ENCODE peak calls at places on chromosomes 6 and 20, in nine cellular contexts. One of them, this sample, is unnamed.
A peak's percentile ranks its signal among the peaks of the same experiment; 100 is the strongest.

GRCh38 chr6:104229057-104229456 is 630.7 kb downstream of the HACE1 start:
- DNase-seq in fibroblast of lung: no peak
- DNase-seq in neuronal stem cell: no peak
- DNase-seq in neural progenitor cell: no peak
- DNase-seq in endothelial cell of umbilical vein: no peak
- DNase-seq in mesendoderm: no peak
- DNase-seq in H9: no peak
- DNase-seq in trophoblast cell: no peak
- DNase-seq in SK-N-SH: no peak
- DNase-seq in this sample: no peak

GRCh38 chr20:34575271-34575670 is 16.8 kb downstream of the MAP1LC3A start:
- DNase-seq in fibroblast of lung: no peak
- DNase-seq in neuronal stem cell: no peak
- DNase-seq in neural progenitor cell: no peak
- DNase-seq in endothelial cell of umbilical vein: no peak
- DNase-seq in mesendoderm: no peak
- DNase-seq in H9: no peak
- DNase-seq in trophoblast cell: no peak
- DNase-seq in SK-N-SH: no peak
- DNase-seq in this sample: no peak

GRCh38 chr6:22880686-22881433 is 311.5 kb downstream of the HDGFL1 start:
- DNase-seq in fibroblast of lung: peak; percentile 99
- DNase-seq in neuronal stem cell: no peak
- DNase-seq in neural progenitor cell: no peak
- DNase-seq in endothelial cell of umbilical vein: peak; percentile 92
- DNase-seq in mesendoderm: peak; percentile 82
- DNase-seq in H9: no peak
- DNase-seq in trophoblast cell: peak; percentile 86
- DNase-seq in SK-N-SH: peak; percentile 11
- DNase-seq in this sample: no peak

GRCh38 chr6:38348366-38348765 is 291.4 kb downstream of the BTBD9 start:
- DNase-seq in fibroblast of lung: no peak
- DNase-seq in neuronal stem cell: no peak
- DNase-seq in neural progenitor cell: no peak
- DNase-seq in endothelial cell of umbilical vein: no peak
- DNase-seq in mesendoderm: no peak
- DNase-seq in H9: no peak
- DNase-seq in trophoblast cell: no peak
- DNase-seq in SK-N-SH: no peak
- DNase-seq in this sample: no peak

GRCh38 chr6:163349001-163349680 is 65.4 kb upstream of the QKI start:
- DNase-seq in fibroblast of lung: peak; percentile 33
- DNase-seq in neuronal stem cell: no peak
- DNase-seq in neural progenitor cell: no peak
- DNase-seq in endothelial cell of umbilical vein: no peak
- DNase-seq in mesendoderm: no peak
- DNase-seq in H9: no peak
- DNase-seq in trophoblast cell: no peak
- DNase-seq in SK-N-SH: no peak
- DNase-seq in this sample: no peak

GRCh38 chr6:7193122-7193521 is 85.4 kb downstream of the RREB1 start:
- DNase-seq in fibroblast of lung: no peak
- DNase-seq in neuronal stem cell: no peak
- DNase-seq in neural progenitor cell: no peak
- DNase-seq in endothelial cell of umbilical vein: no peak
- DNase-seq in mesendoderm: no peak
- DNase-seq in H9: no peak
- DNase-seq in trophoblast cell: no peak
- DNase-seq in SK-N-SH: no peak
- DNase-seq in this sample: no peak

GRCh38 chr6:81735756-81736380 is 16.6 kb downstream of the TENT5A start:
- DNase-seq in fibroblast of lung: peak; percentile 20
- DNase-seq in neuronal stem cell: no peak
- DNase-seq in neural progenitor cell: no peak
- DNase-seq in endothelial cell of umbilical vein: no peak
- DNase-seq in mesendoderm: no peak
- DNase-seq in H9: no peak
- DNase-seq in trophoblast cell: peak; percentile 91
- DNase-seq in SK-N-SH: no peak
- DNase-seq in this sample: no peak

GRCh38 chr6:126210398-126211075 is 129.4 kb upstream of the CENPW start:
- DNase-seq in fibroblast of lung: peak; percentile 56
- DNase-seq in neuronal stem cell: no peak
- DNase-seq in neural progenitor cell: no peak
- DNase-seq in endothelial cell of umbilical vein: no peak
- DNase-seq in mesendoderm: no peak
- DNase-seq in H9: no peak
- DNase-seq in trophoblast cell: no peak
- DNase-seq in SK-N-SH: no peak
- DNase-seq in this sample: no peak

GRCh38 chr20:46229478-46229877 is 78.8 kb downstream of the CDH22 start:
- DNase-seq in fibroblast of lung: no peak
- DNase-seq in neuronal stem cell: no peak
- DNase-seq in neural progenitor cell: peak; percentile 67
- DNase-seq in endothelial cell of umbilical vein: no peak
- DNase-seq in mesendoderm: peak; percentile 39
- DNase-seq in H9: no peak
- DNase-seq in trophoblast cell: no peak
- DNase-seq in SK-N-SH: no peak
- DNase-seq in this sample: peak; percentile 62

GRCh38 chr20:3764659-3765058 is 2.9 kb downstream of the ADISSP start:
- DNase-seq in fibroblast of lung: no peak
- DNase-seq in neuronal stem cell: no peak
- DNase-seq in neural progenitor cell: no peak
- DNase-seq in endothelial cell of umbilical vein: no peak
- DNase-seq in mesendoderm: no peak
- DNase-seq in H9: no peak
- DNase-seq in trophoblast cell: no peak
- DNase-seq in SK-N-SH: no peak
- DNase-seq in this sample: peak; percentile 39
- H3K9ac ChIP-seq in fibroblast of lung: no peak overlapping the region
- H3K9ac ChIP-seq in neuronal stem cell: peak overlapping the region; percentile 77
- H3K9ac ChIP-seq in neural progenitor cell: no peak overlapping the region
- H3K9ac ChIP-seq in endothelial cell of umbilical vein: no peak overlapping the region
- H3K9ac ChIP-seq in mesendoderm: no peak overlapping the region
- H3K9ac ChIP-seq in H9: no peak overlapping the region
- H3K9ac ChIP-seq in trophoblast cell: no peak overlapping the region
- H3K9ac ChIP-seq in SK-N-SH: no peak overlapping the region
- H3K9ac ChIP-seq in this sample: no peak overlapping the region

GRCh38 chr6:47669684-47670515 is 28.5 kb upstream of the ADGRF4 start:
- DNase-seq in fibroblast of lung: peak; percentile 64
- DNase-seq in neuronal stem cell: peak; percentile 15
- DNase-seq in neural progenitor cell: peak; percentile 69
- DNase-seq in endothelial cell of umbilical vein: no peak
- DNase-seq in mesendoderm: peak; percentile 95
- DNase-seq in H9: no peak
- DNase-seq in trophoblast cell: no peak
- DNase-seq in SK-N-SH: no peak
- DNase-seq in this sample: no peak
- H3K27ac ChIP-seq in fibroblast of lung: no peak overlapping the region
- H3K27ac ChIP-seq in neuronal stem cell: no peak overlapping the region
- H3K27ac ChIP-seq in neural progenitor cell: peak overlapping the region; percentile 87
- H3K27ac ChIP-seq in endothelial cell of umbilical vein: no peak overlapping the region
- H3K27ac ChIP-seq in mesendoderm: peak overlapping the region; percentile 96
- H3K27ac ChIP-seq in H9: no peak overlapping the region
- H3K27ac ChIP-seq in trophoblast cell: peak overlapping the region; percentile 59
- H3K27ac ChIP-seq in SK-N-SH: no peak overlapping the region
- H3K27ac ChIP-seq in this sample: no peak overlapping the region

GRCh38 chr6:106037060-106037459 is 49.1 kb upstream of the PRDM1 start:
- DNase-seq in fibroblast of lung: peak; percentile 82
- DNase-seq in neuronal stem cell: no peak
- DNase-seq in neural progenitor cell: no peak
- DNase-seq in endothelial cell of umbilical vein: no peak
- DNase-seq in mesendoderm: no peak
- DNase-seq in H9: no peak
- DNase-seq in trophoblast cell: no peak
- DNase-seq in SK-N-SH: no peak
- DNase-seq in this sample: no peak

GRCh38 chr6:106035655-106036054 is 50.5 kb upstream of the PRDM1 start:
- DNase-seq in fibroblast of lung: no peak
- DNase-seq in neuronal stem cell: no peak
- DNase-seq in neural progenitor cell: no peak
- DNase-seq in endothelial cell of umbilical vein: no peak
- DNase-seq in mesendoderm: no peak
- DNase-seq in H9: no peak
- DNase-seq in trophoblast cell: no peak
- DNase-seq in SK-N-SH: no peak
- DNase-seq in this sample: no peak

GRCh38 chr6:106033806-106034205 is 52.3 kb upstream of the PRDM1 start:
- DNase-seq in fibroblast of lung: no peak
- DNase-seq in neuronal stem cell: no peak
- DNase-seq in neural progenitor cell: no peak
- DNase-seq in endothelial cell of umbilical vein: no peak
- DNase-seq in mesendoderm: no peak
- DNase-seq in H9: no peak
- DNase-seq in trophoblast cell: no peak
- DNase-seq in SK-N-SH: no peak
- DNase-seq in this sample: no peak
- H3K9ac ChIP-seq in fibroblast of lung: no peak overlapping the region
- H3K9ac ChIP-seq in neuronal stem cell: no peak overlapping the region
- H3K9ac ChIP-seq in neural progenitor cell: no peak overlapping the region
- H3K9ac ChIP-seq in endothelial cell of umbilical vein: no peak overlapping the region
- H3K9ac ChIP-seq in mesendoderm: no peak overlapping the region
- H3K9ac ChIP-seq in H9: no peak overlapping the region
- H3K9ac ChIP-seq in trophoblast cell: no peak overlapping the region
- H3K9ac ChIP-seq in SK-N-SH: no peak overlapping the region
- H3K9ac ChIP-seq in this sample: no peak overlapping the region

DNA sequence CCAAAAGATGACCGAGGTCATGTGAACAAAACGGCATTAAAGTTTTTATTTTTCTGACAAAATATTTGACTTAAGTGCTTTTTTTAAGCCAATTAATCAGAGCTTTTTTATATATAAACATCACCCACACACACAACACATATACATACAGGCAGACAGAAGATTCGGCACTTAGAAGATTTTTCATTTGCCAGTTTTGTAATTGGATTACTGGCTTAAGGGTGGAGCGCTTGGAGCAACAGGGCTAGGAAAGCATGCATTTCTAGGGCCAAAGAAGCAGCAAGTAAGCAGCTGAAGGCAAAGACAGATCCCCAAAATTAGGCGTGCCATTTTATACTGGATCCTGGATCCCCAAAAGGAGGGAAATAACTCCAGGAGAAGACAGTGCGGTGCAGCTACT is 30.3 kb downstream of the SAMD5 start:
- DNase-seq in fibroblast of lung: no peak
- DNase-seq in neuronal stem cell: no peak
- DNase-seq in neural progenitor cell: no peak
- DNase-seq in endothelial cell of umbilical vein: no peak
- DNase-seq in mesendoderm: no peak
- DNase-seq in H9: no peak
- DNase-seq in trophoblast cell: no peak
- DNase-seq in SK-N-SH: no peak
- DNase-seq in this sample: no peak
- H3K27ac ChIP-seq in fibroblast of lung: no peak overlapping the region
- H3K27ac ChIP-seq in neuronal stem cell: no peak overlapping the region
- H3K27ac ChIP-seq in neural progenitor cell: no peak overlapping the region
- H3K27ac ChIP-seq in endothelial cell of umbilical vein: no peak overlapping the region
- H3K27ac ChIP-seq in mesendoderm: no peak overlapping the region
- H3K27ac ChIP-seq in H9: no peak overlapping the region
- H3K27ac ChIP-seq in trophoblast cell: no peak overlapping the region
- H3K27ac ChIP-seq in SK-N-SH: no peak overlapping the region
- H3K27ac ChIP-seq in this sample: no peak overlapping the region

DNA sequence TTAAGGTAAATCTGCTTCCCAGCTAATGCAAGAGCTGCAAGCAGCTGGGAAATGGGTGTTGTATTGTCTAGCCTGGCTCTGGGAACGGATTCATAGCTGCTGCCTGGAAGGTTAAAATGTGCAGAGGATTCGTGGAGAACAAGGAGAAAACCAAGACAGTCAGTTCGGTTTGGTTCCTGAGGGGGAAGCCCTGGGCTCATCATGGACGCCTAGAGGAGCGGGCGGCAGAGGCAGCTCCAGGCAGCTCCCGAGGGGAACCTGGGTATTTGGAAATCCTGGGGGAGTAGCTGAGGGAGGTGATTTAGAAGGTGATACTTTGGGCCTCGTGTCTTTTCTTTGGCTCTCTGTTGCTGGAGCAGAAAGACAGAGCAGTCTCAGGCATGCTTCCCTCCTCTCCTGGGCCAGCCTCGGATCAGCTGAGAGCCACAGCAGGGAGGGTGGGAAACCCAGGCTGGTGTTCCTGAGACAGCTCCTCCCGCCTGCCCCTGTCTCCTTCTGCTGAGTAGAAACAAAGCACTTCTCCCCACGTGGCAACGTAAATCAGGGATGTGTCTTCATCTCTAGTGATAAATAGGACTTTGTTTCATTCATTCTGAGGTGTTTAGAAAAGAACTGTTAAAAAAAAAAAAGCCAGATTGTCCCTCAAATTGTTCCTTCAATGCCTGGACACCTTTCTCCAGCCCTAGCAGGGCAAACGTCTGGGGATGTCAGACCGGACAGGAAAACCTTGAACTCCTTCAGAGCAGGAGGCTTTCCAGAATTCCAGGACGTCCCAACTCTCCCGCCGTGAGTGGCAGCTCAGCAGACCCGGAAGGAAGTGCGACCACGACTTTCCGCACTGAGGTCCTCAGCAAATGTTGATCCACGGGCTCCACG is 139.4 kb downstream of the DLL1 start:
- DNase-seq in fibroblast of lung: no peak
- DNase-seq in neuronal stem cell: no peak
- DNase-seq in neural progenitor cell: peak; percentile 51
- DNase-seq in endothelial cell of umbilical vein: no peak
- DNase-seq in mesendoderm: peak; percentile 54
- DNase-seq in H9: no peak
- DNase-seq in trophoblast cell: no peak
- DNase-seq in SK-N-SH: no peak
- DNase-seq in this sample: no peak
- H3K9ac ChIP-seq in fibroblast of lung: no peak overlapping the region
- H3K9ac ChIP-seq in neuronal stem cell: no peak overlapping the region
- H3K9ac ChIP-seq in neural progenitor cell: no peak overlapping the region
- H3K9ac ChIP-seq in endothelial cell of umbilical vein: no peak overlapping the region
- H3K9ac ChIP-seq in mesendoderm: no peak overlapping the region
- H3K9ac ChIP-seq in H9: no peak overlapping the region
- H3K9ac ChIP-seq in trophoblast cell: no peak overlapping the region
- H3K9ac ChIP-seq in SK-N-SH: no peak overlapping the region
- H3K9ac ChIP-seq in this sample: no peak overlapping the region

DNA sequence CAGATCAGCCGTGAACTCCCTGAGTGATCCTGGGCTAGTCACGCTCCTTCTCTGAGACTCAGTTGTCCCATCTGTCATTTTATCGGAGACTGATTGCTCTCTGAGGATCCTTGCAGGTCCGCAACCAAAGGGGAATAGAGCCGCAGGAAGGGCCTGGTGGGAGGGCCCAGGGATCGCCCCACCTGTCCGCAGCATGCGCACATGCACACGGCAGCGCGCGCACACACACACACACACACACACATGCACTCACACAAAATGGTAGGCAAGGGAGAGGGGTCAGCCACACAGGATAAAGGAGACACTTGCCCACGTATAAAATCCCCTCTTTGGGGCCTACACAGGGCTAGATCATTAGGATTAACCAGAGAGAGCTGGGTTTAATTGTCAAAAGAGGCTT is 95.6 kb upstream of the FOXP4 start:
- DNase-seq in fibroblast of lung: no peak
- DNase-seq in neuronal stem cell: no peak
- DNase-seq in neural progenitor cell: no peak
- DNase-seq in endothelial cell of umbilical vein: no peak
- DNase-seq in mesendoderm: no peak
- DNase-seq in H9: no peak
- DNase-seq in trophoblast cell: no peak
- DNase-seq in SK-N-SH: no peak
- DNase-seq in this sample: no peak
- H3K27ac ChIP-seq in fibroblast of lung: no peak overlapping the region
- H3K27ac ChIP-seq in neuronal stem cell: no peak overlapping the region
- H3K27ac ChIP-seq in neural progenitor cell: no peak overlapping the region
- H3K27ac ChIP-seq in endothelial cell of umbilical vein: no peak overlapping the region
- H3K27ac ChIP-seq in mesendoderm: no peak overlapping the region
- H3K27ac ChIP-seq in H9: no peak overlapping the region
- H3K27ac ChIP-seq in trophoblast cell: no peak overlapping the region
- H3K27ac ChIP-seq in SK-N-SH: no peak overlapping the region
- H3K27ac ChIP-seq in this sample: no peak overlapping the region

This sample was measured in Karpas-422.